ENCODE peak calls at places on chromosomes 4 and X, in four cellular contexts. J is SJSA1, L is HL-60, H is H9. Y is an unnamed sample.

GRCh38 chr4:73439991-73440390 is 4.0 kb downstream of the AFP start:
- DNase-seq in J (no peak), L (no peak), H (no peak), Y (no peak)

GRCh38 chrX:23779025-23779424 is 3.9 kb upstream of the SAT1 start:
- DNase-seq in J (no peak), L (no peak), H (no peak), Y (no peak)

GRCh38 chrX:9033179-9033578 is 748 bp downstream of the FAM9B start:
- DNase-seq in J (no peak), L (no peak), H (no peak), Y (no peak)

GRCh38 chrX:3743821-3744439 is 30.5 kb upstream of the PRKX start:
- DNase-seq in J (no peak), L (peak; percentile 2), H (no peak), Y (no peak)

GRCh38 chrX:20313889-20314288 is 47.2 kb upstream of the RPS6KA3 start:
- DNase-seq in J (no peak), L (peak; percentile 78), H (no peak), Y (no peak)

GRCh38 chr4:98433608-98434198 is 172.5 kb downstream of the RAP1GDS1 start:
- DNase-seq in J (no peak), L (no peak), H (no peak), Y (no peak)

GRCh38 chr4:110309686-110310085 is 111.3 kb upstream of the ELOVL6 start:
- DNase-seq in J (no peak), L (no peak), H (no peak), Y (no peak)

GRCh38 chrX:141814213-141814857 is 23.8 kb upstream of the MAGEC3 start:
- DNase-seq in J (no peak), L (no peak), H (no peak), Y (no peak)

DNA sequence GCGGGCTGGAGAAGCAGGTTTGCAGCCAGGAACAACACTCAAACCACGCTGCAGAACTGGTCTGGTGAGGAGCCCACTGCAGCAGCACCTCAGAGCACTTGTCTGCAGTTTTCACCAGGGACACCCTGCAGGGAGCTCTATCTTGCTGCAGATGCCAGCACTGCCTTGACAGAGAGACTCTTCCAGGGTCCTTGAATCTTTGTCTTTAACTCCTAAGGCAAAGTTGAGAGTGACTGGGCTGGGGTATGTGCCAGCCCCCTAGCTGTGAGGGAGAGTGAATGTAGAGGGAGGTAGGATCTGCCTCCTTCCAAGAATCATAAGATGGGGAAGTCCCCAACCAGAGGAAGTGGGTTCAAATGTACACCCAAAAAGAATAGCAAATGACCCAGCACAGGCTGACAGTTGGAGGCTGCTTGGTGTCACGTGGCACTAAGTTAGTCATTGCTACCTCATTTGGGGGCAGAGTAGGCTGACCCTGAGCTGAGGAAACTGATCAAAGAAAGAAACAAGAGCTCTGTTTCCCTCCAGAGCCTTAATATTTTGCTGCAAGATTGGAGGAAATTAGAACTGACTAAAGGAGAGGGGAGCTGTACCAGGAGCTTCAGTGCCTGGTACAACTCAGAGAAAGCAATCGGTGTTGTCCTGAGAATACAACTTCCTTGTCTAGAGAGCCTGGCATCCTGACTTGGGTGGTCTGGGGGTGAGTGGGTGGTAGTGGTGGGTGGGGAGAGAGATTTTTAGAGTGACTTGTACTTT is 28.2 kb upstream of the HUWE1 start:
- DNase-seq in J (peak; percentile 36), L (peak; percentile 64), H (no peak), Y (no peak)
- H3K27ac ChIP-seq in J (no peak overlapping the region), L (peak overlapping the region; percentile 51), H (no peak overlapping the region), Y (no peak overlapping the region)

GRCh38 chr4:8533274-8533865 is 46.8 kb upstream of the GPR78 start:
- DNase-seq in J (no peak), L (no peak), H (no peak), Y (no peak)
- H3K27ac ChIP-seq in J (no peak overlapping the region), L (no peak overlapping the region), H (peak overlapping the region; percentile 86), Y (no peak overlapping the region)

GRCh38 chrX:134938682-134939081 is 52.1 kb upstream of the SMIM10 start:
- DNase-seq in J (no peak), L (no peak), H (no peak), Y (no peak)

GRCh38 chrX:134933248-134933647 is 57.5 kb upstream of the SMIM10 start:
- DNase-seq in J (no peak), L (no peak), H (no peak), Y (peak; percentile 8)

GRCh38 chrX:134933911-134934310 is 56.9 kb upstream of the SMIM10 start:
- DNase-seq in J (no peak), L (no peak), H (no peak), Y (peak; percentile 10)

GRCh38 chrX:134935286-134935685 is 55.5 kb upstream of the SMIM10 start:
- DNase-seq in J (no peak), L (no peak), H (no peak), Y (no peak)

GRCh38 chrX:134936542-134936941 is 54.2 kb upstream of the SMIM10 start:
- DNase-seq in J (no peak), L (no peak), H (no peak), Y (no peak)
- H3K27ac ChIP-seq in J (peak overlapping the region; percentile 78), L (no peak overlapping the region), H (no peak overlapping the region), Y (no peak overlapping the region)

GRCh38 chr4:38189445-38189844 is 229.2 kb downstream of the PTTG2 start:
- DNase-seq in J (peak; percentile 66), L (no peak), H (no peak), Y (no peak)

GRCh38 chr4:38190717-38191178 is 230.6 kb downstream of the PTTG2 start:
- DNase-seq in J (peak; percentile 61), L (no peak), H (no peak), Y (peak; percentile 76)

GRCh38 chr4:38185406-38185805 is 225.2 kb downstream of the PTTG2 start:
- DNase-seq in J (no peak), L (no peak), H (no peak), Y (no peak)

GRCh38 chr4:38188136-38188535 is 227.9 kb downstream of the PTTG2 start:
- DNase-seq in J (no peak), L (no peak), H (no peak), Y (no peak)

DNA sequence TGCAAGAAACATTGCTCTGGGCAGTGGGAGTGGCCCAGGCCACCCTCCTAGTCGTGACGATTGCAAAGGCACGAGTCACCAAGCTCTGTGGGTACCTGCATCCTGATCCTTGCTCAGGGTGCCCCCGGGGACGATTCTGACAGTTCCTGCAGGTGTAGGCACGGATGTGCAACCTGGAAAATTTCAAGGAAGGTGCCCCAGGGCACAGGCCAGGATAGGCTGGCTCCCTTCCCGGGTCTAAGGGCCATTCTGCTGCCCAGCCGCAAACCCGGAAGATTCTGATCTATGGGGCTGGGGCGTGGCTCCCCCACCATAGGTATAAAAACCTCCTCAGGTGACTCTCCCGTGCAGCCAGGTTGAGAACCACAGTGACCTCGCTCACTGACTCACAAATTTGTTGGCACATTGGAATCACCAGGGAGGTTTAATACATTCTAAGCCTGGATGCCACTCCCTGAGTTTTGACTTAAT is 228.5 kb downstream of the PTTG2 start:
- DNase-seq in J (no peak), L (no peak), H (no peak), Y (no peak)
- H3K27ac ChIP-seq in J (no peak overlapping the region), L (no peak overlapping the region), H (no peak overlapping the region), Y (no peak overlapping the region)

DNA sequence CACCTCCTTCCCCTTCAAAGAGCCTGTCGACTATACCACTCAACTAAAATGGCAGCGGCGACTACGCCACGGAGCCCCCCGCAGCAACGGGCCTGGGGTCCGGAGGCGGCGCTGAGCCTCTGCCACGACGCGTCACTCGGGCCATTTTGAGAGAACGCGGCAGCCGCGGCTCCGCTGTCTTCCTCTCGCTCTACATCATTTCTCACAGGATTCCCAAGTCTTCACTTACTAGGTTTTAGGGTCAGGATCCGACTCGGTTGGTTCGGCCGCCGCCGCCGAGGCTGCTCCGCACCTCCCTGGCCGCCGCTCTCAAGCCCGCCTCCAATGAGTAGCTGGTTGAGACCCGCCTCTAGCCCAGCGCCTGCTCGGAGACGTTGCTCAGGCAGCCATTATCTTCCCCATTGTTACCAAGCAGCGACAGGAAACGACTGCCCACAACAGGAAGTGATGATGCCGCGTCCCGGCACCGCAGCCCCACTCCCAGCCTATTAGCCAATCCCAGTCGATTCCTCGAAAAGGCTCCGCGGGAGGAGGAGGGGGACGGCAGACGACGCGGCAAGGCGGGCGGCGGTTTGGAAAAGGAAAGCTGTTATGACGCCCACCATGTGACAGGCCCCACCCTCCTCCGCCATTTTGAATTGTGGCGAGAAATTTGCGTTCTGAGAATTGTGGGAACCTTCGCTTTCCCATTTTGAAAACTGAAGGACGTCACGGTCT is at the start of gene RLIM:
- DNase-seq in J (peak; percentile 95), L (peak; percentile 95), H (peak; percentile 94), Y (peak; percentile 90)
- H3K27ac ChIP-seq in J (peak within 1 kb of the TSS; percentile 100), L (peak within 1 kb of the TSS; percentile 100), H (peak within 1 kb of the TSS; percentile 48), Y (peak within 1 kb of the TSS; percentile 84)

GRCh38 chr4:78557841-78558240 is 6.3 kb downstream of the ANXA3 start:
- DNase-seq in J (no peak), L (no peak), H (no peak), Y (no peak)

GRCh38 chr4:78562687-78563086 is 11.1 kb downstream of the ANXA3 start:
- DNase-seq in J (no peak), L (no peak), H (no peak), Y (no peak)

GRCh38 chr4:78558421-78558820 is 6.9 kb downstream of the ANXA3 start:
- DNase-seq in J (no peak), L (no peak), H (no peak), Y (no peak)

GRCh38 chr4:78561677-78562076 is 10.1 kb downstream of the ANXA3 start:
- DNase-seq in J (no peak), L (no peak), H (no peak), Y (no peak)

GRCh38 chr4:78560296-78560963 is 8.9 kb downstream of the ANXA3 start:
- DNase-seq in J (peak; percentile 55), L (no peak), H (no peak), Y (no peak)
- H3K27ac ChIP-seq in J (peak overlapping the region; percentile 55), L (no peak overlapping the region), H (no peak overlapping the region), Y (no peak overlapping the region)

DNA sequence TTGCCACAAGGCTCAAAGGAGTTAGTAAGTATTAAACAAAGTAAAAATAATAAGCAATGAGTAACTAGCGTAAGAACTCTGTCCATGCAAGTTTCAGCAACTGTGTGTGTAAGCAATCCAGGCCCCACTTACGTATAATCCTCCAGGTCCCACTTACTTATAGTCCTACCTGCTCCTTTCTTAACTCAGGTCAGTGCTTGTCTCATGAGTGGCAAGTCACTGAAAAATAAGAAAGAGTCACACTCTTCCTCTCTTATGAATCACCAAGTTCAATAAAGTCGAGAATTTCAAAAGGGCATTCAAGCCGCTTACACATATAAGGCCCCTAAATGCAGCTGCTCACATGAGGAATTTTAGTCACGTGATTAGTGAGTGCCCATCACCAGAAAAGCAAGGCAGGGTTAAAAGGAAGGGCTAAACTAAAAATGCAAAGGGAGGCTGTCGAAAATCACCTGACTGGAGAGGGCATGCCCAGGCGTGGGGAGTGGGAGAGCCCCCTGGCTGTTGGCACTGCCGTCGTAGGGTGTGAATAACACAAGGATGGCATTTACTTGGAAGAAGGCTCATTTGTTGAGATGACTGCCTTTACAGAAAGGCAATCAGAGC is 58.2 kb downstream of the ZNF827 start:
- DNase-seq in J (no peak), L (no peak), H (no peak), Y (no peak)
- H3K27ac ChIP-seq in J (no peak overlapping the region), L (no peak overlapping the region), H (no peak overlapping the region), Y (no peak overlapping the region)